ENCODE peak calls at places on chromosome 11, in five cellular contexts. L, B, V, W and Q are unnamed samples.

GRCh38 chr11:36234825-36235224 is 54.4 kb downstream of the COMMD9 start:
- DNase-seq in L (no peak), V (no peak), W (no peak), B (no peak), Q (no peak)

GRCh38 chr11:71454470-71455113 is 1.6 kb downstream of the NADSYN1 start:
- DNase-seq in B (no peak), L (no peak), W (no peak), V (peak), Q (peak)

GRCh38 chr11:70225629-70226582 is 22.8 kb downstream of the FADD start:
- DNase-seq in L (no peak), W (no peak), B (no peak), V (peak), Q (peak)

GRCh38 chr11:116122697-116123472 is 618.7 kb upstream of the CADM1 start:
- DNase-seq in W (no peak), B (no peak), L (no peak), V (peak), Q (no peak)

GRCh38 chr11:83007909-83008580 is 63.7 kb downstream of the RAB30 start:
- DNase-seq in W (peak), V (peak), B (peak), L (no peak), Q (peak)

GRCh38 chr11:59523541-59523940 is 12.2 kb downstream of the OR4D9 start:
- DNase-seq in B (no peak), V (no peak), W (no peak), L (peak), Q (no peak)

GRCh38 chr11:69646493-69647201 is 5.7 kb downstream of the CCND1 start:
- DNase-seq in V (no peak), L (peak), B (no peak), W (no peak), Q (no peak)

GRCh38 chr11:70233511-70233919 is 30.4 kb downstream of the FADD start:
- DNase-seq in V (no peak), W (no peak), B (peak), L (peak), Q (peak)

GRCh38 chr11:9005087-9005486 is 1.3 kb upstream of the NRIP3 start:
- DNase-seq in V (no peak), W (no peak), B (no peak), L (no peak), Q (no peak)

GRCh38 chr11:123640677-123641494 is 13.5 kb downstream of the SCN3B start:
- DNase-seq in B (peak), L (peak), W (peak), V (peak), Q (peak)

GRCh38 chr11:122727101-122727929 is 71.8 kb downstream of the UBASH3B start:
- DNase-seq in W (no peak), L (peak), V (no peak), B (no peak), Q (peak)

GRCh38 chr11:117572129-117572528 is 224.9 kb downstream of the DSCAML1 start:
- DNase-seq in W (no peak), L (no peak), V (no peak), B (no peak), Q (no peak)

GRCh38 chr11:79311461-79311860 is 129.4 kb downstream of the TENM4 start:
- DNase-seq in L (no peak), W (no peak), B (no peak), V (no peak), Q (no peak)

GRCh38 chr11:73326929-73327811 is 19.1 kb downstream of the ARHGEF17 start:
- DNase-seq in V (no peak), W (no peak), L (peak), B (no peak), Q (no peak)

GRCh38 chr11:108857382-108857781 is 192.5 kb downstream of the DDX10 start:
- DNase-seq in V (no peak), W (peak), L (no peak), B (no peak), Q (no peak)

GRCh38 chr11:131588057-131588456 is 217.6 kb downstream of the NTM start:
- DNase-seq in V (no peak), W (no peak), B (no peak), L (no peak), Q (no peak)

GRCh38 chr11:102306048-102306575 is 11.2 kb upstream of the BIRC3 start:
- DNase-seq in V (peak), B (no peak), W (no peak), L (no peak), Q (peak)

GRCh38 chr11:14789879-14790484 is 102.0 kb downstream of the CYP2R1 start:
- DNase-seq in B (no peak), V (no peak), W (no peak), L (peak), Q (no peak)

GRCh38 chr11:115078461-115079438 is 400.4 kb downstream of the NXPE2 start:
- DNase-seq in W (no peak), B (no peak), V (no peak), L (no peak), Q (no peak)

GRCh38 chr11:9759519-9760179 is 95.8 kb downstream of the SWAP70 start:
- DNase-seq in V (peak), B (peak), W (peak), L (peak), Q (peak)

GRCh38 chr11:23233075-23233474 is 372.8 kb upstream of the CCDC179 start:
- DNase-seq in L (peak), B (no peak), V (no peak), W (no peak), Q (no peak)

GRCh38 chr11:44340656-44341055 is 30.7 kb upstream of the ALX4 start:
- DNase-seq in W (no peak), B (no peak), L (no peak), V (no peak), Q (no peak)

GRCh38 chr11:103529217-103529684 is 420.0 kb downstream of the DYNC2H1 start:
- DNase-seq in V (no peak), B (peak), L (peak), W (no peak), Q (no peak)

GRCh38 chr11:41245704-41246398 is 213.6 kb downstream of the LRRC4C start:
- DNase-seq in V (no peak), L (no peak), B (no peak), W (peak), Q (no peak)

GRCh38 chr11:78078218-78079167 is 1.2 kb downstream of the NDUFC2 start:
- DNase-seq in W (no peak), L (peak), V (no peak), B (no peak), Q (no peak)
- H3K27ac ChIP-seq in W (no peak), L (peak), V (no peak), B (no peak), Q (peak)

GRCh38 chr11:130581631-130582030 is 133.2 kb downstream of the ADAMTS15 start:
- DNase-seq in L (peak), V (no peak), W (no peak), B (peak), Q (no peak)
- H3K27ac ChIP-seq in L (peak), V (no peak), W (peak), B (peak), Q (peak)

GRCh38 chr11:110059706-110060430 is 33.3 kb upstream of the ZC3H12C start:
- DNase-seq in W (no peak), B (no peak), L (peak), V (no peak), Q (no peak)
- H3K27ac ChIP-seq in W (no peak), B (no peak), L (peak), V (no peak), Q (no peak)

GRCh38 chr11:75813126-75813525 is 1.9 kb upstream of the UVRAG start:
- DNase-seq in W (no peak), L (no peak), V (no peak), B (no peak), Q (no peak)

GRCh38 chr11:75815345-75815983 is 454 bp downstream of the UVRAG start:
- DNase-seq in B (peak), W (peak), V (peak), L (peak), Q (peak)

GRCh38 chr11:75813622-75814039 is 1.4 kb upstream of the UVRAG start:
- DNase-seq in V (no peak), B (no peak), L (peak), W (no peak), Q (no peak)

GRCh38 chr11:75814369-75814685 is 683 bp upstream of the UVRAG start:
- DNase-seq in L (no peak), W (no peak), V (no peak), B (no peak), Q (no peak)

DNA sequence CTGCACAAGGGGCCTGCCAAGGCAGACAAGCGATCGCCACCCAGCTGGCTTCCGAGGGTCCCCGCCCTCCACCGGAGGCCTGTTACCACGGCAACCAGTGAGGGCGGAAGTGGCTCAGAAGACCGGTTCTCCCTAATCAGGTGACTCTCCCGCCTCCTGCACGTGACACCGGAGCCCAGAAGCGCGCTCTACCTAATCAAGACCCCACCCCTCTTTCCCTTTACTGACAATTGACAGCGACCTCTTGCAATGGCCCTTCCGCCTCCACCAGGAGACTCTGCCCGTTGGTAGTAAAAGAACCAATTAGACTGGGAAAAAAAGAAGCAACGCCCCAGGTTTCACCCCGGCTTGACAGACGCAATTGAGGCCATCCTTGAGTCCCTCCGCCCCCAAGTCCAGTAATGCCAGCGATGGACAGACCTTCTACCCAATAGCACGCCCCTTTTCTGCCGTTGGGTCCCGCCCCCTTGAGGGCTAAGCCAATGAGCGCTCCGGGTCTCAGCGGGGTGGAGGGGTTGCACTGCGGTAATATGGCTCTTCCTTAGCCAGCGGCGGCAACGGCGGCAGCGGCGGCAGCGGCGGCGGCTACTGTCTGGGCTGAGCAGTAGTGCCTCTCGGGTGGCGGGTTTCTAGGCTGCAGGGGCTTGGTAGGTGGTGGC is at the start of gene UVRAG:
- DNase-seq in L (peak), W (peak), V (peak), B (peak), Q (peak)
- H3K27ac ChIP-seq in L (peak), W (peak), V (peak), B (peak), Q (peak)

GRCh38 chr11:118997627-118998387 is at the start of gene CENATAC:
- DNase-seq in W (peak), B (peak), L (peak), V (peak), Q (peak)
- H3K27ac ChIP-seq in W (peak), B (peak), L (peak), V (peak), Q (peak)